ENCODE peak calls at places on chromosomes 11 and 22, in six cellular contexts. One of them, this sample, is unnamed.
A peak's percentile ranks its signal among the peaks of the same experiment; 100 is the strongest.

GRCh38 chr11:116416852-116417251 is 355.9 kb downstream of the BUD13 start:
- DNase-seq in kidney: no peak
- DNase-seq in tibial nerve: no peak
- DNase-seq in B cell: no peak
- DNase-seq in IMR-90: no peak
- DNase-seq in BJ: no peak
- DNase-seq in this sample: no peak

GRCh38 chr11:127340438-127340837 is 339.9 kb upstream of the KIRREL3 start:
- DNase-seq in kidney: no peak
- DNase-seq in tibial nerve: no peak
- DNase-seq in B cell: no peak
- DNase-seq in IMR-90: no peak
- DNase-seq in BJ: no peak
- DNase-seq in this sample: no peak

GRCh38 chr11:44622190-44622650 is 56.8 kb downstream of the CD82 start:
- DNase-seq in kidney: no peak
- DNase-seq in tibial nerve: no peak
- DNase-seq in B cell: no peak
- DNase-seq in IMR-90: no peak
- DNase-seq in BJ: no peak
- DNase-seq in this sample: no peak

GRCh38 chr11:114180301-114181055 is 115.7 kb upstream of the NNMT start:
- DNase-seq in kidney: peak; percentile 70
- DNase-seq in tibial nerve: no peak
- DNase-seq in B cell: no peak
- DNase-seq in IMR-90: no peak
- DNase-seq in BJ: no peak
- DNase-seq in this sample: no peak

GRCh38 chr11:108278546-108278945 is 55.7 kb downstream of the ATM start:
- DNase-seq in kidney: no peak
- DNase-seq in tibial nerve: no peak
- DNase-seq in B cell: no peak
- DNase-seq in IMR-90: peak; percentile 2
- DNase-seq in BJ: no peak
- DNase-seq in this sample: no peak

GRCh38 chr11:43579919-43580276 is 100.6 kb upstream of the HSD17B12 start:
- DNase-seq in kidney: no peak
- DNase-seq in tibial nerve: no peak
- DNase-seq in B cell: no peak
- DNase-seq in IMR-90: no peak
- DNase-seq in BJ: no peak
- DNase-seq in this sample: no peak

GRCh38 chr11:66326261-66327111 is 9.6 kb upstream of the CD248 start:
- DNase-seq in kidney: peak; percentile 87
- DNase-seq in tibial nerve: peak; percentile 31
- DNase-seq in B cell: no peak
- DNase-seq in IMR-90: no peak
- DNase-seq in BJ: no peak
- DNase-seq in this sample: no peak

GRCh38 chr11:41047229-41047628 is 412.2 kb downstream of the LRRC4C start:
- DNase-seq in kidney: no peak
- DNase-seq in tibial nerve: no peak
- DNase-seq in B cell: no peak
- DNase-seq in IMR-90: no peak
- DNase-seq in BJ: no peak
- DNase-seq in this sample: no peak

GRCh38 chr11:9385288-9385902 is 943 bp downstream of the IPO7 start:
- DNase-seq in kidney: no peak
- DNase-seq in tibial nerve: no peak
- DNase-seq in B cell: peak; percentile 25
- DNase-seq in IMR-90: no peak
- DNase-seq in BJ: no peak
- DNase-seq in this sample: no peak

GRCh38 chr11:106999203-106999602 is 19.1 kb downstream of the GUCY1A2 start:
- DNase-seq in kidney: no peak
- DNase-seq in tibial nerve: no peak
- DNase-seq in B cell: no peak
- DNase-seq in IMR-90: no peak
- DNase-seq in BJ: no peak
- DNase-seq in this sample: no peak

GRCh38 chr11:94769897-94770296 is 1.7 kb downstream of the AMOTL1 start:
- DNase-seq in kidney: no peak
- DNase-seq in tibial nerve: no peak
- DNase-seq in B cell: no peak
- DNase-seq in IMR-90: no peak
- DNase-seq in BJ: no peak
- DNase-seq in this sample: no peak

GRCh38 chr22:33896801-33897620 is 23.3 kb downstream of the LARGE1 start:
- DNase-seq in kidney: no peak
- DNase-seq in tibial nerve: no peak
- DNase-seq in B cell: no peak
- DNase-seq in IMR-90: peak; percentile 45
- DNase-seq in BJ: no peak
- DNase-seq in this sample: no peak

GRCh38 chr22:48244388-48245118 is 1482.1 kb downstream of the TBC1D22A start:
- DNase-seq in kidney: no peak
- DNase-seq in tibial nerve: no peak
- DNase-seq in B cell: no peak
- DNase-seq in IMR-90: no peak
- DNase-seq in BJ: no peak
- DNase-seq in this sample: no peak

GRCh38 chr22:49967333-49968241 is 7.0 kb downstream of the PIM3 start:
- DNase-seq in kidney: peak; percentile 93
- DNase-seq in tibial nerve: peak; percentile 61
- DNase-seq in B cell: peak; percentile 78
- DNase-seq in IMR-90: no peak
- DNase-seq in BJ: no peak
- DNase-seq in this sample: no peak

GRCh38 chr22:23305321-23305910 is 125.1 kb downstream of the BCR start:
- DNase-seq in kidney: peak; percentile 86
- DNase-seq in tibial nerve: no peak
- DNase-seq in B cell: no peak
- DNase-seq in IMR-90: peak; percentile 80
- DNase-seq in BJ: no peak
- DNase-seq in this sample: no peak

GRCh38 chr11:70568504-70569172 is 170.3 kb downstream of the CTTN start:
- DNase-seq in kidney: peak; percentile 78
- DNase-seq in tibial nerve: peak; percentile 33
- DNase-seq in B cell: no peak
- DNase-seq in IMR-90: peak; percentile 24
- DNase-seq in BJ: no peak
- DNase-seq in this sample: no peak

GRCh38 chr11:46066335-46066734 is 54.9 kb downstream of the PHF21A start:
- DNase-seq in kidney: no peak
- DNase-seq in tibial nerve: no peak
- DNase-seq in B cell: no peak
- DNase-seq in IMR-90: no peak
- DNase-seq in BJ: no peak
- DNase-seq in this sample: no peak

GRCh38 chr11:84714316-84714780 is 912.8 kb downstream of the DLG2 start:
- DNase-seq in kidney: no peak
- DNase-seq in tibial nerve: no peak
- DNase-seq in B cell: no peak
- DNase-seq in IMR-90: peak; percentile 6
- DNase-seq in BJ: no peak
- DNase-seq in this sample: no peak

GRCh38 chr11:64314146-64314804 is 3.1 kb downstream of the TRMT112 start:
- DNase-seq in kidney: no peak
- DNase-seq in tibial nerve: no peak
- DNase-seq in B cell: no peak
- DNase-seq in IMR-90: no peak
- DNase-seq in BJ: no peak
- DNase-seq in this sample: no peak

DNA sequence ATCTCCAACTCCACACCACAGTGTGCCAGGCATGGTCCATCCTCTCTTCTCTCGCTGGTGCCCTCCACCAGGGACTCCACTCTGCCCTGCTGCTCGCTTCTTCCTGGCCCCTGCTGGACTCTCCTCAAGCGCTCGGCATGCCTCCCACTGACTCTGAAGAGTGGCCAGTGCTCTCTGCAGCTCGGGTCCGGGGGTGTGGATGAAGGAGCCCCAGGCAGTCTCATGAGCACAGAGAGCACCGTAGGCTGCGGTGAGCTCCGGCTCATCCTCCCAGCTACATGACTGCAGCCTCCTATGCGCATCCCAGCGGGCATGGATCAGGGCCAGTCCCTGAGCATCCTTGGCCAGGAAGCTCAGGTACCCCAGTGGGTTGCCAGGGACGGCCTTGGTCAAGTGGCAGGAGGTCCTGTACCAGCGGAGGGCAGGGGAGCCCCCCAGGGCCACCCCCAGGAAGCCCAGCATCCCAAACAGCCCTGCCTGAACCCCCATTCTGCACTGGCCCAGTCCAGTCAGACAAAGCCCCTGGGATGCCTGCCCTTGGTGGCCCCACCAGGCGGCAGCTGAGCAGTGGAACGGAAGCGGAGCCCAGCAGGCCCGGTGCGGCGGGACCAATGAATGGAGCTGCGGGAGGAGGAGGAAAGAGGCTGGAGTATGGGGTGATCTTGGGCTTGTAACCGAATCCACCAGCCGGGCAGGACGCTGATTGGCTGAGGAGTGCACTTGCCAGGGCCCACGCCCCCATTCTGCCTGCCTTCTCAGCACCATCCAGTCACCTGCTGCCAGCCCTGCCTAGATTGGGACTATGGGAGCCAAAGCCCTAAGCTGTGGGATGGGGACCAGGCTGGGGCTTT is at the start of gene PLA2G3:
- DNase-seq in kidney: peak; percentile 68
- DNase-seq in tibial nerve: no peak
- DNase-seq in B cell: peak; percentile 19
- DNase-seq in IMR-90: peak; percentile 60
- DNase-seq in BJ: no peak
- DNase-seq in this sample: no peak
- TF ChIP-seq CTCF in kidney: no peak
- TF ChIP-seq CTCF in tibial nerve: no peak
- TF ChIP-seq CTCF in B cell: no peak
- TF ChIP-seq CTCF in IMR-90: peak; percentile 4
- TF ChIP-seq CTCF in BJ: peak; percentile 29
- TF ChIP-seq CTCF in this sample: no peak

GRCh38 chr22:32083814-32084213 is 40.8 kb downstream of the SLC5A1 start:
- DNase-seq in kidney: no peak
- DNase-seq in tibial nerve: no peak
- DNase-seq in B cell: no peak
- DNase-seq in IMR-90: no peak
- DNase-seq in BJ: no peak
- DNase-seq in this sample: no peak
- TF ChIP-seq CTCF in kidney: no peak
- TF ChIP-seq CTCF in tibial nerve: no peak
- TF ChIP-seq CTCF in B cell: no peak
- TF ChIP-seq CTCF in IMR-90: no peak
- TF ChIP-seq CTCF in BJ: no peak
- TF ChIP-seq CTCF in this sample: no peak

GRCh38 chr22:45101828-45102227 is 61.9 kb upstream of the NUP50 start:
- DNase-seq in kidney: no peak
- DNase-seq in tibial nerve: no peak
- DNase-seq in B cell: no peak
- DNase-seq in IMR-90: peak; percentile 72
- DNase-seq in BJ: no peak
- DNase-seq in this sample: peak; percentile 59
- TF ChIP-seq CTCF in kidney: peak; percentile 49
- TF ChIP-seq CTCF in tibial nerve: peak; percentile 47
- TF ChIP-seq CTCF in B cell: no peak
- TF ChIP-seq CTCF in IMR-90: peak; percentile 72
- TF ChIP-seq CTCF in BJ: peak; percentile 80
- TF ChIP-seq CTCF in this sample: peak; percentile 76

DNA sequence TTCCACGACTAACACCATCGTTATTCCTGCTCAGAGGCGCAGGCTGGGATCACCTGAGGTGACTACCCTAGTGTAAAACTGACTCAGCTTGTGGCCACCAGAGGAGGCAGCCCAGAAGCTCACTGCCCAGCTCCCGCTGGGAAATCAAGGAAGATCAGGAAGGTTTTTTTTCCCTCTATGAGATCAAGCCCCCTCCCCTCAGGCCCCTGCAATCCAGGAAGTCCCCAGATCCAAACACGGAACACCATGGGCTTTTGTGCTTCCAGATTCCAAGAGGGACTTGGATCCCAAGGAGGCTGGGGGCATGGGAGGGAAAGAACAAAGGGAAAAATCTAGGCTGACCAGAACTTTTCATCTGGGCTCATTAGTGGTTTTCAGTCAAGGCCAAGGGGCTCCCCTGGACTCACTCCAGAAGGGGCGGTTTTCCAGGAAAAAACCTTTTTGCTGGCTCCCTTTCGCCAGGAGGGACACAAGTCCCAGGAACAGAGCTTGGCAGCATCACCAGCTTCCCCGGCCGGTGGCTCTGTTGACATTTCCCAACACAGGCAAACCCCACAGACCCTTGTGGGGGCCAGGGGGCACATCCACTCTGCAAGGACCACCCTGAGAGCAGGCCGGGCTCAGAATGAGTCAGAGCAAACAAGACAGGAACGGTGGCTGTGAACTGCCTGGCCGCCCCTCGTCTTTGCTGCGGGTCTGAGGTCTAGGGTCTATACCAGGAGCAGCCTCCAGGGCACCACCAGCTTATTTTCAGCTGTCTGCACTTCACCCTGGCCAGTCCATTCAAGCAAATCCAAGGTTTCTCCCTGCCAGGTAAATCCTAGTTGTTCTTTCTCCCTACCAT is 36.8 kb downstream of the MYH9 start:
- DNase-seq in kidney: peak; percentile 81
- DNase-seq in tibial nerve: no peak
- DNase-seq in B cell: no peak
- DNase-seq in IMR-90: peak; percentile 75
- DNase-seq in BJ: no peak
- DNase-seq in this sample: no peak
- TF ChIP-seq CTCF in kidney: no peak
- TF ChIP-seq CTCF in tibial nerve: no peak
- TF ChIP-seq CTCF in B cell: no peak
- TF ChIP-seq CTCF in IMR-90: peak; percentile 24
- TF ChIP-seq CTCF in BJ: no peak
- TF ChIP-seq CTCF in this sample: peak; percentile 10

DNA sequence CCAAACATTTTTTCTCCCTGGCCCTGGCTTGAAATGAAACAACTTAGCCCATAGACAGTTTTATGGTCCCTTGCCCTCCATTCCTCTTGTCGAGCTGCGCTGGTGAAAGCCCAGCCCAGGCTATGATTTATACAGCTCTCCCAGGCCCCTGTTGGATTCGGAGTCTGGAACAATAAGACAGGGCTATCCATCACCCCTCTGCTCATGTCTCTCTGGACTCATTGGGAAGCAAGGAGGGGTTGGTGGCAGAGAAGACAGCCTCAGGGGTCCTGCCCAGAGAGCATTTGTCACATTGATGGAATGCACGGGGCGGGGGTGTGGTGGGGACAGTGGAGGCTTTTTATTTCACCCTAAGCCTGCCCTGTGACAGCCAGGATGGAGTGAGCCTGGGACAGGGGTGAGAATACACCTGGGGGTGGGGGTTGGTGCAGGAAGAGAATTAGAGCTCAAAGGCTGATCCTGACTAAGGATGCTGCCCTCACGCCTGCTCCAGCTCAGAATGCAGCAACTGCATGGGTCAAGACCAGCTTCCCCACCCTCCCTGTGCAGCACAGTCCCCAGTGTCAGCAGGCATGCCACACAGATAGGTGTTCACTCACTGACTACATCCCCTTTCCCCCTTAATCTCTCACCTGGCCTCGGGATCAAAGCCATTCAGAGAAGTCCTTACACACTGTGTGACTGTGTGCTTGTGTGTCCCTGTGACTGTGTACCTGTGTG is 10.0 kb upstream of the PKNOX2 start:
- DNase-seq in kidney: no peak
- DNase-seq in tibial nerve: no peak
- DNase-seq in B cell: no peak
- DNase-seq in IMR-90: no peak
- DNase-seq in BJ: no peak
- DNase-seq in this sample: no peak
- TF ChIP-seq CTCF in kidney: no peak
- TF ChIP-seq CTCF in tibial nerve: no peak
- TF ChIP-seq CTCF in B cell: no peak
- TF ChIP-seq CTCF in IMR-90: no peak
- TF ChIP-seq CTCF in BJ: no peak
- TF ChIP-seq CTCF in this sample: no peak

This sample was measured in AG09319.